ENCODE peak calls at places on chromosomes 2 and 18, in six cellular contexts. One of them, this sample, is unnamed.

GRCh38 chr2:172985139-172985874 is 90.3 kb upstream of the MAP3K20 start:
- DNase-seq in hippocampal formation: no peak
- DNase-seq in GM19239: no peak
- DNase-seq in fibroblast of pulmonary artery: no peak
- DNase-seq in amniotic stem cell: peak
- DNase-seq in NCI-H446 treated with DMSO at 0.1 percent for 48 hours: peak
- DNase-seq in this sample: peak

GRCh38 chr2:85665264-85665937 is 2.6 kb downstream of the SFTPB start:
- DNase-seq in GM19239: no peak
- DNase-seq in fibroblast of pulmonary artery: no peak
- DNase-seq in hippocampal formation: no peak
- DNase-seq in NCI-H446 treated with DMSO at 0.1 percent for 48 hours: no peak
- DNase-seq in amniotic stem cell: no peak
- DNase-seq in this sample: no peak

GRCh38 chr18:34039194-34039593 is 185.5 kb downstream of the NOL4 start:
- DNase-seq in NCI-H446 treated with DMSO at 0.1 percent for 48 hours: no peak
- DNase-seq in GM19239: no peak
- DNase-seq in fibroblast of pulmonary artery: no peak
- DNase-seq in hippocampal formation: peak
- DNase-seq in amniotic stem cell: no peak
- DNase-seq in this sample: no peak

GRCh38 chr2:100628506-100628905 is 65.7 kb downstream of the PDCL3 start:
- DNase-seq in amniotic stem cell: no peak
- DNase-seq in GM19239: no peak
- DNase-seq in NCI-H446 treated with DMSO at 0.1 percent for 48 hours: no peak
- DNase-seq in fibroblast of pulmonary artery: no peak
- DNase-seq in hippocampal formation: no peak
- DNase-seq in this sample: no peak

GRCh38 chr18:35514752-35515459 is 17.1 kb upstream of the INO80C start:
- DNase-seq in GM19239: no peak
- DNase-seq in hippocampal formation: no peak
- DNase-seq in NCI-H446 treated with DMSO at 0.1 percent for 48 hours: no peak
- DNase-seq in amniotic stem cell: no peak
- DNase-seq in fibroblast of pulmonary artery: no peak
- DNase-seq in this sample: no peak

GRCh38 chr2:212732860-212733259 is 194.3 kb upstream of the ERBB4 start:
- DNase-seq in GM19239: no peak
- DNase-seq in NCI-H446 treated with DMSO at 0.1 percent for 48 hours: no peak
- DNase-seq in fibroblast of pulmonary artery: no peak
- DNase-seq in hippocampal formation: no peak
- DNase-seq in amniotic stem cell: no peak
- DNase-seq in this sample: no peak

GRCh38 chr2:1830936-1831616 is 86.8 kb upstream of the PXDN start:
- DNase-seq in amniotic stem cell: no peak
- DNase-seq in hippocampal formation: no peak
- DNase-seq in NCI-H446 treated with DMSO at 0.1 percent for 48 hours: no peak
- DNase-seq in fibroblast of pulmonary artery: peak
- DNase-seq in GM19239: no peak
- DNase-seq in this sample: no peak

GRCh38 chr18:79494936-79495335 is 99.2 kb downstream of the NFATC1 start:
- DNase-seq in amniotic stem cell: no peak
- DNase-seq in NCI-H446 treated with DMSO at 0.1 percent for 48 hours: no peak
- DNase-seq in fibroblast of pulmonary artery: no peak
- DNase-seq in GM19239: no peak
- DNase-seq in hippocampal formation: no peak
- DNase-seq in this sample: no peak

GRCh38 chr2:2187196-2187595 is 143.9 kb downstream of the MYT1L start:
- DNase-seq in NCI-H446 treated with DMSO at 0.1 percent for 48 hours: no peak
- DNase-seq in GM19239: no peak
- DNase-seq in fibroblast of pulmonary artery: no peak
- DNase-seq in amniotic stem cell: no peak
- DNase-seq in hippocampal formation: peak
- DNase-seq in this sample: no peak

GRCh38 chr2:191746306-191746705 is 68.4 kb downstream of the NABP1 start:
- DNase-seq in fibroblast of pulmonary artery: no peak
- DNase-seq in NCI-H446 treated with DMSO at 0.1 percent for 48 hours: no peak
- DNase-seq in amniotic stem cell: no peak
- DNase-seq in hippocampal formation: no peak
- DNase-seq in GM19239: no peak
- DNase-seq in this sample: no peak

GRCh38 chr2:174752403-174753037 is 11.8 kb downstream of the CHRNA1 start:
- DNase-seq in amniotic stem cell: no peak
- DNase-seq in NCI-H446 treated with DMSO at 0.1 percent for 48 hours: no peak
- DNase-seq in hippocampal formation: no peak
- DNase-seq in fibroblast of pulmonary artery: no peak
- DNase-seq in GM19239: no peak
- DNase-seq in this sample: no peak

GRCh38 chr2:174836345-174836999 is 72.2 kb upstream of the CHRNA1 start:
- DNase-seq in amniotic stem cell: peak
- DNase-seq in NCI-H446 treated with DMSO at 0.1 percent for 48 hours: peak
- DNase-seq in hippocampal formation: no peak
- DNase-seq in GM19239: no peak
- DNase-seq in fibroblast of pulmonary artery: peak
- DNase-seq in this sample: peak

GRCh38 chr18:36432880-36433279 is 135.4 kb downstream of the FHOD3 start:
- DNase-seq in GM19239: no peak
- DNase-seq in NCI-H446 treated with DMSO at 0.1 percent for 48 hours: no peak
- DNase-seq in fibroblast of pulmonary artery: no peak
- DNase-seq in hippocampal formation: no peak
- DNase-seq in amniotic stem cell: no peak
- DNase-seq in this sample: no peak

GRCh38 chr2:24594283-24594682 is 103.2 kb downstream of the NCOA1 start:
- DNase-seq in hippocampal formation: no peak
- DNase-seq in fibroblast of pulmonary artery: no peak
- DNase-seq in amniotic stem cell: no peak
- DNase-seq in GM19239: no peak
- DNase-seq in NCI-H446 treated with DMSO at 0.1 percent for 48 hours: no peak
- DNase-seq in this sample: no peak

GRCh38 chr2:8412586-8412985 is 269.3 kb upstream of the ID2 start:
- DNase-seq in GM19239: no peak
- DNase-seq in hippocampal formation: peak
- DNase-seq in amniotic stem cell: no peak
- DNase-seq in fibroblast of pulmonary artery: peak
- DNase-seq in NCI-H446 treated with DMSO at 0.1 percent for 48 hours: no peak
- DNase-seq in this sample: no peak

GRCh38 chr2:72719416-72719815 is 106.4 kb downstream of the EXOC6B start:
- DNase-seq in NCI-H446 treated with DMSO at 0.1 percent for 48 hours: no peak
- DNase-seq in hippocampal formation: no peak
- DNase-seq in fibroblast of pulmonary artery: peak
- DNase-seq in GM19239: no peak
- DNase-seq in amniotic stem cell: no peak
- DNase-seq in this sample: no peak

GRCh38 chr18:2513616-2514015 is 57.7 kb downstream of the METTL4 start:
- DNase-seq in fibroblast of pulmonary artery: no peak
- DNase-seq in hippocampal formation: no peak
- DNase-seq in GM19239: no peak
- DNase-seq in amniotic stem cell: no peak
- DNase-seq in NCI-H446 treated with DMSO at 0.1 percent for 48 hours: peak
- DNase-seq in this sample: no peak

GRCh38 chr2:221911890-221912289 is 339.8 kb upstream of the EPHA4 start:
- DNase-seq in NCI-H446 treated with DMSO at 0.1 percent for 48 hours: no peak
- DNase-seq in GM19239: no peak
- DNase-seq in amniotic stem cell: no peak
- DNase-seq in fibroblast of pulmonary artery: no peak
- DNase-seq in hippocampal formation: no peak
- DNase-seq in this sample: no peak

GRCh38 chr18:51952844-51953243 is 387.2 kb upstream of the DCC start:
- DNase-seq in GM19239: no peak
- DNase-seq in amniotic stem cell: no peak
- DNase-seq in fibroblast of pulmonary artery: no peak
- DNase-seq in NCI-H446 treated with DMSO at 0.1 percent for 48 hours: no peak
- DNase-seq in hippocampal formation: no peak
- DNase-seq in this sample: no peak

GRCh38 chr2:109208071-109208950 is 79.3 kb downstream of the SH3RF3 start:
- DNase-seq in hippocampal formation: no peak
- DNase-seq in fibroblast of pulmonary artery: no peak
- DNase-seq in GM19239: no peak
- DNase-seq in amniotic stem cell: no peak
- DNase-seq in NCI-H446 treated with DMSO at 0.1 percent for 48 hours: no peak
- DNase-seq in this sample: no peak

GRCh38 chr2:187499941-187500532 is 52.0 kb upstream of the CALCRL start:
- DNase-seq in fibroblast of pulmonary artery: peak
- DNase-seq in NCI-H446 treated with DMSO at 0.1 percent for 48 hours: peak
- DNase-seq in amniotic stem cell: no peak
- DNase-seq in hippocampal formation: peak
- DNase-seq in GM19239: no peak
- DNase-seq in this sample: peak

GRCh38 chr2:126900646-126901319 is 2.1 kb downstream of the TEX51 start:
- DNase-seq in NCI-H446 treated with DMSO at 0.1 percent for 48 hours: no peak
- DNase-seq in amniotic stem cell: no peak
- DNase-seq in GM19239: no peak
- DNase-seq in fibroblast of pulmonary artery: no peak
- DNase-seq in hippocampal formation: no peak
- DNase-seq in this sample: no peak

GRCh38 chr2:46548103-46548486 is 68.7 kb downstream of the TMEM247 start:
- DNase-seq in amniotic stem cell: no peak
- DNase-seq in NCI-H446 treated with DMSO at 0.1 percent for 48 hours: no peak
- DNase-seq in GM19239: no peak
- DNase-seq in fibroblast of pulmonary artery: no peak
- DNase-seq in hippocampal formation: no peak
- DNase-seq in this sample: no peak

GRCh38 chr2:41944218-41944880 is 103.5 kb upstream of the PKDCC start:
- DNase-seq in GM19239: no peak
- DNase-seq in hippocampal formation: no peak
- DNase-seq in NCI-H446 treated with DMSO at 0.1 percent for 48 hours: no peak
- DNase-seq in fibroblast of pulmonary artery: no peak
- DNase-seq in amniotic stem cell: no peak
- DNase-seq in this sample: no peak

GRCh38 chr18:11078491-11078890 is 70.9 kb downstream of the PIEZO2 start:
- DNase-seq in NCI-H446 treated with DMSO at 0.1 percent for 48 hours: no peak
- DNase-seq in hippocampal formation: no peak
- DNase-seq in amniotic stem cell: no peak
- DNase-seq in GM19239: no peak
- DNase-seq in fibroblast of pulmonary artery: no peak
- DNase-seq in this sample: no peak

GRCh38 chr2:45006041-45006941 is 3.0 kb downstream of the SIX2 start:
- DNase-seq in GM19239: no peak
- DNase-seq in fibroblast of pulmonary artery: no peak
- DNase-seq in NCI-H446 treated with DMSO at 0.1 percent for 48 hours: no peak
- DNase-seq in hippocampal formation: no peak
- DNase-seq in amniotic stem cell: no peak
- DNase-seq in this sample: no peak

GRCh38 chr18:66749475-66750035 is 145.7 kb upstream of the CDH19 start:
- DNase-seq in GM19239: no peak
- DNase-seq in NCI-H446 treated with DMSO at 0.1 percent for 48 hours: no peak
- DNase-seq in fibroblast of pulmonary artery: no peak
- DNase-seq in amniotic stem cell: no peak
- DNase-seq in hippocampal formation: no peak
- DNase-seq in this sample: no peak

GRCh38 chr2:203835867-203836800 is 31.4 kb upstream of the CTLA4 start:
- DNase-seq in amniotic stem cell: no peak
- DNase-seq in NCI-H446 treated with DMSO at 0.1 percent for 48 hours: no peak
- DNase-seq in fibroblast of pulmonary artery: no peak
- DNase-seq in hippocampal formation: no peak
- DNase-seq in GM19239: no peak
- DNase-seq in this sample: no peak

GRCh38 chr2:19651466-19651865 is 250.3 kb downstream of the TTC32 start:
- DNase-seq in GM19239: no peak
- DNase-seq in fibroblast of pulmonary artery: no peak
- DNase-seq in NCI-H446 treated with DMSO at 0.1 percent for 48 hours: no peak
- DNase-seq in hippocampal formation: no peak
- DNase-seq in amniotic stem cell: no peak
- DNase-seq in this sample: no peak

GRCh38 chr2:197116306-197116879 is 189.9 kb upstream of the PGAP1 start:
- DNase-seq in hippocampal formation: no peak
- DNase-seq in amniotic stem cell: no peak
- DNase-seq in NCI-H446 treated with DMSO at 0.1 percent for 48 hours: no peak
- DNase-seq in fibroblast of pulmonary artery: no peak
- DNase-seq in GM19239: no peak
- DNase-seq in this sample: no peak

GRCh38 chr2:38237311-38237710 is 139.8 kb downstream of the ATL2 start:
- DNase-seq in NCI-H446 treated with DMSO at 0.1 percent for 48 hours: no peak
- DNase-seq in GM19239: no peak
- DNase-seq in amniotic stem cell: no peak
- DNase-seq in fibroblast of pulmonary artery: no peak
- DNase-seq in hippocampal formation: no peak
- DNase-seq in this sample: no peak

GRCh38 chr2:12487253-12488004 is 229.3 kb upstream of the TRIB2 start:
- DNase-seq in GM19239: no peak
- DNase-seq in hippocampal formation: no peak
- DNase-seq in NCI-H446 treated with DMSO at 0.1 percent for 48 hours: no peak
- DNase-seq in fibroblast of pulmonary artery: no peak
- DNase-seq in amniotic stem cell: no peak
- DNase-seq in this sample: no peak

GRCh38 chr2:141001750-141002149 is 1129.1 kb downstream of the LRP1B start:
- DNase-seq in hippocampal formation: no peak
- DNase-seq in amniotic stem cell: no peak
- DNase-seq in GM19239: no peak
- DNase-seq in fibroblast of pulmonary artery: peak
- DNase-seq in NCI-H446 treated with DMSO at 0.1 percent for 48 hours: no peak
- DNase-seq in this sample: no peak

GRCh38 chr18:36012891-36013290 is 40.4 kb downstream of the RMP24 start:
- DNase-seq in NCI-H446 treated with DMSO at 0.1 percent for 48 hours: no peak
- DNase-seq in hippocampal formation: no peak
- DNase-seq in GM19239: no peak
- DNase-seq in fibroblast of pulmonary artery: peak
- DNase-seq in amniotic stem cell: no peak
- DNase-seq in this sample: no peak

GRCh38 chr2:209472386-209472832 is 48.6 kb downstream of the MAP2 start:
- DNase-seq in fibroblast of pulmonary artery: peak
- DNase-seq in amniotic stem cell: no peak
- DNase-seq in GM19239: no peak
- DNase-seq in NCI-H446 treated with DMSO at 0.1 percent for 48 hours: peak
- DNase-seq in hippocampal formation: no peak
- DNase-seq in this sample: no peak